ENCODE peak calls at places on chromosomes 12 and 14, in eight cellular contexts. One of them, this sample, is unnamed.

GRCh38 chr14:89848165-89848564 is 106.4 kb downstream of the EFCAB11 start:
- DNase-seq in ELR: peak; percentile 19
- DNase-seq in stimulated activated CD4-positive, alpha-beta T cell treated with anti-CD3 and anti-CD28 coated beads, Interleukin-1b, Interleukin-23, amount 100 ng/mL, for 1 hour: no peak
- DNase-seq in NCI-H446 treated with DMSO at 0.1 percent for 48 hours: no peak
- DNase-seq in CD8-positive, alpha-beta T cell: no peak
- DNase-seq in cardiac fibroblast: peak; percentile 47
- DNase-seq in NCI-H1417 treated with DMSO at 0.1 percent for 48 hours: no peak
- DNase-seq in activated CD8-positive, alpha-beta memory T cell treated with anti-CD3 and anti-CD28 coated beads for 1 hour: no peak
- DNase-seq in this sample: no peak

GRCh38 chr12:52827499-52828090 is 6.5 kb downstream of the KRT79 start:
- DNase-seq in ELR: no peak
- DNase-seq in stimulated activated CD4-positive, alpha-beta T cell treated with anti-CD3 and anti-CD28 coated beads, Interleukin-1b, Interleukin-23, amount 100 ng/mL, for 1 hour: no peak
- DNase-seq in NCI-H446 treated with DMSO at 0.1 percent for 48 hours: no peak
- DNase-seq in CD8-positive, alpha-beta T cell: no peak
- DNase-seq in cardiac fibroblast: no peak
- DNase-seq in NCI-H1417 treated with DMSO at 0.1 percent for 48 hours: no peak
- DNase-seq in activated CD8-positive, alpha-beta memory T cell treated with anti-CD3 and anti-CD28 coated beads for 1 hour: no peak
- DNase-seq in this sample: no peak

GRCh38 chr14:74508292-74508731 is 14.7 kb downstream of the ISCA2 start:
- DNase-seq in ELR: peak; percentile 38
- DNase-seq in stimulated activated CD4-positive, alpha-beta T cell treated with anti-CD3 and anti-CD28 coated beads, Interleukin-1b, Interleukin-23, amount 100 ng/mL, for 1 hour: no peak
- DNase-seq in NCI-H446 treated with DMSO at 0.1 percent for 48 hours: no peak
- DNase-seq in CD8-positive, alpha-beta T cell: no peak
- DNase-seq in cardiac fibroblast: no peak
- DNase-seq in NCI-H1417 treated with DMSO at 0.1 percent for 48 hours: no peak
- DNase-seq in activated CD8-positive, alpha-beta memory T cell treated with anti-CD3 and anti-CD28 coated beads for 1 hour: no peak
- DNase-seq in this sample: no peak

GRCh38 chr12:39122562-39123204 is 217.3 kb upstream of the CPNE8 start:
- DNase-seq in ELR: no peak
- DNase-seq in stimulated activated CD4-positive, alpha-beta T cell treated with anti-CD3 and anti-CD28 coated beads, Interleukin-1b, Interleukin-23, amount 100 ng/mL, for 1 hour: no peak
- DNase-seq in NCI-H446 treated with DMSO at 0.1 percent for 48 hours: no peak
- DNase-seq in CD8-positive, alpha-beta T cell: no peak
- DNase-seq in cardiac fibroblast: no peak
- DNase-seq in NCI-H1417 treated with DMSO at 0.1 percent for 48 hours: no peak
- DNase-seq in activated CD8-positive, alpha-beta memory T cell treated with anti-CD3 and anti-CD28 coated beads for 1 hour: no peak
- DNase-seq in this sample: no peak

GRCh38 chr12:123038486-123038885 is 58.0 kb downstream of the ARL6IP4 start:
- DNase-seq in ELR: no peak
- DNase-seq in stimulated activated CD4-positive, alpha-beta T cell treated with anti-CD3 and anti-CD28 coated beads, Interleukin-1b, Interleukin-23, amount 100 ng/mL, for 1 hour: no peak
- DNase-seq in NCI-H446 treated with DMSO at 0.1 percent for 48 hours: no peak
- DNase-seq in CD8-positive, alpha-beta T cell: no peak
- DNase-seq in cardiac fibroblast: no peak
- DNase-seq in NCI-H1417 treated with DMSO at 0.1 percent for 48 hours: no peak
- DNase-seq in activated CD8-positive, alpha-beta memory T cell treated with anti-CD3 and anti-CD28 coated beads for 1 hour: no peak
- DNase-seq in this sample: no peak

GRCh38 chr12:95173392-95174251 is 43.6 kb downstream of the FGD6 start:
- DNase-seq in ELR: peak; percentile 51
- DNase-seq in stimulated activated CD4-positive, alpha-beta T cell treated with anti-CD3 and anti-CD28 coated beads, Interleukin-1b, Interleukin-23, amount 100 ng/mL, for 1 hour: no peak
- DNase-seq in NCI-H446 treated with DMSO at 0.1 percent for 48 hours: peak; percentile 1
- DNase-seq in CD8-positive, alpha-beta T cell: no peak
- DNase-seq in cardiac fibroblast: peak; percentile 95
- DNase-seq in NCI-H1417 treated with DMSO at 0.1 percent for 48 hours: no peak
- DNase-seq in activated CD8-positive, alpha-beta memory T cell treated with anti-CD3 and anti-CD28 coated beads for 1 hour: no peak
- DNase-seq in this sample: no peak

GRCh38 chr14:74616507-74616906 is 4.5 kb upstream of the LTBP2 start:
- DNase-seq in ELR: peak; percentile 97
- DNase-seq in stimulated activated CD4-positive, alpha-beta T cell treated with anti-CD3 and anti-CD28 coated beads, Interleukin-1b, Interleukin-23, amount 100 ng/mL, for 1 hour: no peak
- DNase-seq in NCI-H446 treated with DMSO at 0.1 percent for 48 hours: no peak
- DNase-seq in CD8-positive, alpha-beta T cell: no peak
- DNase-seq in cardiac fibroblast: peak; percentile 92
- DNase-seq in NCI-H1417 treated with DMSO at 0.1 percent for 48 hours: no peak
- DNase-seq in activated CD8-positive, alpha-beta memory T cell treated with anti-CD3 and anti-CD28 coated beads for 1 hour: no peak
- DNase-seq in this sample: no peak

GRCh38 chr14:100303179-100303578 is 3.1 kb downstream of the SLC25A29 start:
- DNase-seq in ELR: peak; percentile 56
- DNase-seq in stimulated activated CD4-positive, alpha-beta T cell treated with anti-CD3 and anti-CD28 coated beads, Interleukin-1b, Interleukin-23, amount 100 ng/mL, for 1 hour: no peak
- DNase-seq in NCI-H446 treated with DMSO at 0.1 percent for 48 hours: no peak
- DNase-seq in CD8-positive, alpha-beta T cell: no peak
- DNase-seq in cardiac fibroblast: peak; percentile 38
- DNase-seq in NCI-H1417 treated with DMSO at 0.1 percent for 48 hours: no peak
- DNase-seq in activated CD8-positive, alpha-beta memory T cell treated with anti-CD3 and anti-CD28 coated beads for 1 hour: no peak
- DNase-seq in this sample: no peak

GRCh38 chr14:53389207-53389606 is 236.1 kb upstream of the DDHD1 start:
- DNase-seq in ELR: peak; percentile 65
- DNase-seq in stimulated activated CD4-positive, alpha-beta T cell treated with anti-CD3 and anti-CD28 coated beads, Interleukin-1b, Interleukin-23, amount 100 ng/mL, for 1 hour: no peak
- DNase-seq in NCI-H446 treated with DMSO at 0.1 percent for 48 hours: no peak
- DNase-seq in CD8-positive, alpha-beta T cell: no peak
- DNase-seq in cardiac fibroblast: peak; percentile 64
- DNase-seq in NCI-H1417 treated with DMSO at 0.1 percent for 48 hours: no peak
- DNase-seq in activated CD8-positive, alpha-beta memory T cell treated with anti-CD3 and anti-CD28 coated beads for 1 hour: no peak
- DNase-seq in this sample: no peak

GRCh38 chr12:124878795-124879516 is 15.3 kb upstream of the SCARB1 start:
- DNase-seq in ELR: no peak
- DNase-seq in stimulated activated CD4-positive, alpha-beta T cell treated with anti-CD3 and anti-CD28 coated beads, Interleukin-1b, Interleukin-23, amount 100 ng/mL, for 1 hour: no peak
- DNase-seq in NCI-H446 treated with DMSO at 0.1 percent for 48 hours: no peak
- DNase-seq in CD8-positive, alpha-beta T cell: no peak
- DNase-seq in cardiac fibroblast: no peak
- DNase-seq in NCI-H1417 treated with DMSO at 0.1 percent for 48 hours: no peak
- DNase-seq in activated CD8-positive, alpha-beta memory T cell treated with anti-CD3 and anti-CD28 coated beads for 1 hour: no peak
- DNase-seq in this sample: no peak

GRCh38 chr14:59869381-59870255 is 958 bp downstream of the RTN1 start:
- DNase-seq in ELR: peak; percentile 9
- DNase-seq in stimulated activated CD4-positive, alpha-beta T cell treated with anti-CD3 and anti-CD28 coated beads, Interleukin-1b, Interleukin-23, amount 100 ng/mL, for 1 hour: no peak
- DNase-seq in NCI-H446 treated with DMSO at 0.1 percent for 48 hours: no peak
- DNase-seq in CD8-positive, alpha-beta T cell: no peak
- DNase-seq in cardiac fibroblast: no peak
- DNase-seq in NCI-H1417 treated with DMSO at 0.1 percent for 48 hours: no peak
- DNase-seq in activated CD8-positive, alpha-beta memory T cell treated with anti-CD3 and anti-CD28 coated beads for 1 hour: no peak
- DNase-seq in this sample: no peak

GRCh38 chr12:80441921-80442320 is 2.1 kb upstream of the PTPRQ start:
- DNase-seq in ELR: peak; percentile 45
- DNase-seq in stimulated activated CD4-positive, alpha-beta T cell treated with anti-CD3 and anti-CD28 coated beads, Interleukin-1b, Interleukin-23, amount 100 ng/mL, for 1 hour: no peak
- DNase-seq in NCI-H446 treated with DMSO at 0.1 percent for 48 hours: no peak
- DNase-seq in CD8-positive, alpha-beta T cell: no peak
- DNase-seq in cardiac fibroblast: peak; percentile 67
- DNase-seq in NCI-H1417 treated with DMSO at 0.1 percent for 48 hours: no peak
- DNase-seq in activated CD8-positive, alpha-beta memory T cell treated with anti-CD3 and anti-CD28 coated beads for 1 hour: no peak
- DNase-seq in this sample: no peak

GRCh38 chr12:67137256-67137655 is 131.9 kb upstream of the CAND1 start:
- DNase-seq in ELR: no peak
- DNase-seq in stimulated activated CD4-positive, alpha-beta T cell treated with anti-CD3 and anti-CD28 coated beads, Interleukin-1b, Interleukin-23, amount 100 ng/mL, for 1 hour: no peak
- DNase-seq in NCI-H446 treated with DMSO at 0.1 percent for 48 hours: no peak
- DNase-seq in CD8-positive, alpha-beta T cell: no peak
- DNase-seq in cardiac fibroblast: no peak
- DNase-seq in NCI-H1417 treated with DMSO at 0.1 percent for 48 hours: no peak
- DNase-seq in activated CD8-positive, alpha-beta memory T cell treated with anti-CD3 and anti-CD28 coated beads for 1 hour: no peak
- DNase-seq in this sample: no peak

GRCh38 chr12:120376890-120377572 is 8.1 kb upstream of the MSI1 start:
- DNase-seq in ELR: no peak
- DNase-seq in stimulated activated CD4-positive, alpha-beta T cell treated with anti-CD3 and anti-CD28 coated beads, Interleukin-1b, Interleukin-23, amount 100 ng/mL, for 1 hour: no peak
- DNase-seq in NCI-H446 treated with DMSO at 0.1 percent for 48 hours: no peak
- DNase-seq in CD8-positive, alpha-beta T cell: no peak
- DNase-seq in cardiac fibroblast: no peak
- DNase-seq in NCI-H1417 treated with DMSO at 0.1 percent for 48 hours: no peak
- DNase-seq in activated CD8-positive, alpha-beta memory T cell treated with anti-CD3 and anti-CD28 coated beads for 1 hour: no peak
- DNase-seq in this sample: no peak

GRCh38 chr14:101224356-101225115 is 321.0 kb upstream of the RTL1 start:
- DNase-seq in ELR: no peak
- DNase-seq in stimulated activated CD4-positive, alpha-beta T cell treated with anti-CD3 and anti-CD28 coated beads, Interleukin-1b, Interleukin-23, amount 100 ng/mL, for 1 hour: no peak
- DNase-seq in NCI-H446 treated with DMSO at 0.1 percent for 48 hours: no peak
- DNase-seq in CD8-positive, alpha-beta T cell: no peak
- DNase-seq in cardiac fibroblast: no peak
- DNase-seq in NCI-H1417 treated with DMSO at 0.1 percent for 48 hours: no peak
- DNase-seq in activated CD8-positive, alpha-beta memory T cell treated with anti-CD3 and anti-CD28 coated beads for 1 hour: no peak
- DNase-seq in this sample: no peak

GRCh38 chr12:85394809-85395208 is 114.8 kb downstream of the ALX1 start:
- DNase-seq in ELR: peak; percentile 6
- DNase-seq in stimulated activated CD4-positive, alpha-beta T cell treated with anti-CD3 and anti-CD28 coated beads, Interleukin-1b, Interleukin-23, amount 100 ng/mL, for 1 hour: no peak
- DNase-seq in NCI-H446 treated with DMSO at 0.1 percent for 48 hours: no peak
- DNase-seq in CD8-positive, alpha-beta T cell: no peak
- DNase-seq in cardiac fibroblast: no peak
- DNase-seq in NCI-H1417 treated with DMSO at 0.1 percent for 48 hours: no peak
- DNase-seq in activated CD8-positive, alpha-beta memory T cell treated with anti-CD3 and anti-CD28 coated beads for 1 hour: no peak
- DNase-seq in this sample: no peak

GRCh38 chr12:42213954-42214426 is 24.1 kb downstream of the YAF2 start:
- DNase-seq in ELR: no peak
- DNase-seq in stimulated activated CD4-positive, alpha-beta T cell treated with anti-CD3 and anti-CD28 coated beads, Interleukin-1b, Interleukin-23, amount 100 ng/mL, for 1 hour: no peak
- DNase-seq in NCI-H446 treated with DMSO at 0.1 percent for 48 hours: peak; percentile 29
- DNase-seq in CD8-positive, alpha-beta T cell: no peak
- DNase-seq in cardiac fibroblast: peak; percentile 72
- DNase-seq in NCI-H1417 treated with DMSO at 0.1 percent for 48 hours: no peak
- DNase-seq in activated CD8-positive, alpha-beta memory T cell treated with anti-CD3 and anti-CD28 coated beads for 1 hour: no peak
- DNase-seq in this sample: no peak

GRCh38 chr12:92146865-92147264 is 1.2 kb upstream of the BTG1 start:
- DNase-seq in ELR: no peak
- DNase-seq in stimulated activated CD4-positive, alpha-beta T cell treated with anti-CD3 and anti-CD28 coated beads, Interleukin-1b, Interleukin-23, amount 100 ng/mL, for 1 hour: no peak
- DNase-seq in NCI-H446 treated with DMSO at 0.1 percent for 48 hours: no peak
- DNase-seq in CD8-positive, alpha-beta T cell: no peak
- DNase-seq in cardiac fibroblast: peak; percentile 28
- DNase-seq in NCI-H1417 treated with DMSO at 0.1 percent for 48 hours: no peak
- DNase-seq in activated CD8-positive, alpha-beta memory T cell treated with anti-CD3 and anti-CD28 coated beads for 1 hour: no peak
- DNase-seq in this sample: no peak

GRCh38 chr14:89164168-89165074 is 252.6 kb downstream of the FOXN3 start:
- DNase-seq in ELR: no peak
- DNase-seq in stimulated activated CD4-positive, alpha-beta T cell treated with anti-CD3 and anti-CD28 coated beads, Interleukin-1b, Interleukin-23, amount 100 ng/mL, for 1 hour: no peak
- DNase-seq in NCI-H446 treated with DMSO at 0.1 percent for 48 hours: no peak
- DNase-seq in CD8-positive, alpha-beta T cell: no peak
- DNase-seq in cardiac fibroblast: no peak
- DNase-seq in NCI-H1417 treated with DMSO at 0.1 percent for 48 hours: no peak
- DNase-seq in activated CD8-positive, alpha-beta memory T cell treated with anti-CD3 and anti-CD28 coated beads for 1 hour: no peak
- DNase-seq in this sample: no peak

GRCh38 chr12:8493084-8493483 is 20.2 kb upstream of the CLEC4D start:
- DNase-seq in ELR: no peak
- DNase-seq in stimulated activated CD4-positive, alpha-beta T cell treated with anti-CD3 and anti-CD28 coated beads, Interleukin-1b, Interleukin-23, amount 100 ng/mL, for 1 hour: no peak
- DNase-seq in NCI-H446 treated with DMSO at 0.1 percent for 48 hours: no peak
- DNase-seq in CD8-positive, alpha-beta T cell: no peak
- DNase-seq in cardiac fibroblast: no peak
- DNase-seq in NCI-H1417 treated with DMSO at 0.1 percent for 48 hours: no peak
- DNase-seq in activated CD8-positive, alpha-beta memory T cell treated with anti-CD3 and anti-CD28 coated beads for 1 hour: no peak
- DNase-seq in this sample: peak; percentile 86

GRCh38 chr12:109741970-109742372 is 28.3 kb downstream of the FAM222A start:
- DNase-seq in ELR: no peak
- DNase-seq in stimulated activated CD4-positive, alpha-beta T cell treated with anti-CD3 and anti-CD28 coated beads, Interleukin-1b, Interleukin-23, amount 100 ng/mL, for 1 hour: no peak
- DNase-seq in NCI-H446 treated with DMSO at 0.1 percent for 48 hours: no peak
- DNase-seq in CD8-positive, alpha-beta T cell: no peak
- DNase-seq in cardiac fibroblast: no peak
- DNase-seq in NCI-H1417 treated with DMSO at 0.1 percent for 48 hours: no peak
- DNase-seq in activated CD8-positive, alpha-beta memory T cell treated with anti-CD3 and anti-CD28 coated beads for 1 hour: no peak
- DNase-seq in this sample: no peak

GRCh38 chr14:53055003-53055402 is 98.1 kb downstream of the DDHD1 start:
- DNase-seq in ELR: peak; percentile 70
- DNase-seq in stimulated activated CD4-positive, alpha-beta T cell treated with anti-CD3 and anti-CD28 coated beads, Interleukin-1b, Interleukin-23, amount 100 ng/mL, for 1 hour: no peak
- DNase-seq in NCI-H446 treated with DMSO at 0.1 percent for 48 hours: peak; percentile 8
- DNase-seq in CD8-positive, alpha-beta T cell: no peak
- DNase-seq in cardiac fibroblast: peak; percentile 84
- DNase-seq in NCI-H1417 treated with DMSO at 0.1 percent for 48 hours: peak; percentile 80
- DNase-seq in activated CD8-positive, alpha-beta memory T cell treated with anti-CD3 and anti-CD28 coated beads for 1 hour: no peak
- DNase-seq in this sample: peak; percentile 39

GRCh38 chr12:62930546-62931425 is 4.2 kb downstream of the PPM1H start:
- DNase-seq in ELR: peak; percentile 57
- DNase-seq in stimulated activated CD4-positive, alpha-beta T cell treated with anti-CD3 and anti-CD28 coated beads, Interleukin-1b, Interleukin-23, amount 100 ng/mL, for 1 hour: no peak
- DNase-seq in NCI-H446 treated with DMSO at 0.1 percent for 48 hours: no peak
- DNase-seq in CD8-positive, alpha-beta T cell: no peak
- DNase-seq in cardiac fibroblast: peak; percentile 4
- DNase-seq in NCI-H1417 treated with DMSO at 0.1 percent for 48 hours: no peak
- DNase-seq in activated CD8-positive, alpha-beta memory T cell treated with anti-CD3 and anti-CD28 coated beads for 1 hour: no peak
- DNase-seq in this sample: no peak

GRCh38 chr14:101731187-101732080 is 30.1 kb upstream of the PPP2R5C start:
- DNase-seq in ELR: peak; percentile 90
- DNase-seq in stimulated activated CD4-positive, alpha-beta T cell treated with anti-CD3 and anti-CD28 coated beads, Interleukin-1b, Interleukin-23, amount 100 ng/mL, for 1 hour: peak; percentile 63
- DNase-seq in NCI-H446 treated with DMSO at 0.1 percent for 48 hours: peak; percentile 20
- DNase-seq in CD8-positive, alpha-beta T cell: peak; percentile 50
- DNase-seq in cardiac fibroblast: peak; percentile 87
- DNase-seq in NCI-H1417 treated with DMSO at 0.1 percent for 48 hours: peak; percentile 42
- DNase-seq in activated CD8-positive, alpha-beta memory T cell treated with anti-CD3 and anti-CD28 coated beads for 1 hour: peak; percentile 74
- DNase-seq in this sample: no peak

GRCh38 chr12:109739747-109740693 is 26.4 kb downstream of the FAM222A start:
- DNase-seq in ELR: peak; percentile 11
- DNase-seq in stimulated activated CD4-positive, alpha-beta T cell treated with anti-CD3 and anti-CD28 coated beads, Interleukin-1b, Interleukin-23, amount 100 ng/mL, for 1 hour: no peak
- DNase-seq in NCI-H446 treated with DMSO at 0.1 percent for 48 hours: no peak
- DNase-seq in CD8-positive, alpha-beta T cell: no peak
- DNase-seq in cardiac fibroblast: no peak
- DNase-seq in NCI-H1417 treated with DMSO at 0.1 percent for 48 hours: no peak
- DNase-seq in activated CD8-positive, alpha-beta memory T cell treated with anti-CD3 and anti-CD28 coated beads for 1 hour: no peak
- DNase-seq in this sample: no peak

GRCh38 chr12:123078531-123079123 is 72.3 kb downstream of the PITPNM2 start:
- DNase-seq in ELR: no peak
- DNase-seq in stimulated activated CD4-positive, alpha-beta T cell treated with anti-CD3 and anti-CD28 coated beads, Interleukin-1b, Interleukin-23, amount 100 ng/mL, for 1 hour: no peak
- DNase-seq in NCI-H446 treated with DMSO at 0.1 percent for 48 hours: no peak
- DNase-seq in CD8-positive, alpha-beta T cell: no peak
- DNase-seq in cardiac fibroblast: no peak
- DNase-seq in NCI-H1417 treated with DMSO at 0.1 percent for 48 hours: no peak
- DNase-seq in activated CD8-positive, alpha-beta memory T cell treated with anti-CD3 and anti-CD28 coated beads for 1 hour: no peak
- DNase-seq in this sample: no peak

GRCh38 chr12:90801776-90802175 is 153.2 kb downstream of the CCER1 start:
- DNase-seq in ELR: peak; percentile 82
- DNase-seq in stimulated activated CD4-positive, alpha-beta T cell treated with anti-CD3 and anti-CD28 coated beads, Interleukin-1b, Interleukin-23, amount 100 ng/mL, for 1 hour: no peak
- DNase-seq in NCI-H446 treated with DMSO at 0.1 percent for 48 hours: no peak
- DNase-seq in CD8-positive, alpha-beta T cell: no peak
- DNase-seq in cardiac fibroblast: peak; percentile 70
- DNase-seq in NCI-H1417 treated with DMSO at 0.1 percent for 48 hours: no peak
- DNase-seq in activated CD8-positive, alpha-beta memory T cell treated with anti-CD3 and anti-CD28 coated beads for 1 hour: no peak
- DNase-seq in this sample: no peak

GRCh38 chr14:22994762-22995275 is 12.5 kb upstream of the AJUBA start:
- DNase-seq in ELR: peak; percentile 63
- DNase-seq in stimulated activated CD4-positive, alpha-beta T cell treated with anti-CD3 and anti-CD28 coated beads, Interleukin-1b, Interleukin-23, amount 100 ng/mL, for 1 hour: no peak
- DNase-seq in NCI-H446 treated with DMSO at 0.1 percent for 48 hours: no peak
- DNase-seq in CD8-positive, alpha-beta T cell: no peak
- DNase-seq in cardiac fibroblast: peak; percentile 67
- DNase-seq in NCI-H1417 treated with DMSO at 0.1 percent for 48 hours: no peak
- DNase-seq in activated CD8-positive, alpha-beta memory T cell treated with anti-CD3 and anti-CD28 coated beads for 1 hour: no peak
- DNase-seq in this sample: no peak

GRCh38 chr12:69620077-69620476 is 9.4 kb upstream of the LRRC10 start:
- DNase-seq in ELR: no peak
- DNase-seq in stimulated activated CD4-positive, alpha-beta T cell treated with anti-CD3 and anti-CD28 coated beads, Interleukin-1b, Interleukin-23, amount 100 ng/mL, for 1 hour: no peak
- DNase-seq in NCI-H446 treated with DMSO at 0.1 percent for 48 hours: no peak
- DNase-seq in CD8-positive, alpha-beta T cell: no peak
- DNase-seq in cardiac fibroblast: no peak
- DNase-seq in NCI-H1417 treated with DMSO at 0.1 percent for 48 hours: no peak
- DNase-seq in activated CD8-positive, alpha-beta memory T cell treated with anti-CD3 and anti-CD28 coated beads for 1 hour: no peak
- DNase-seq in this sample: no peak

GRCh38 chr12:59808317-59808910 is 212.6 kb downstream of the SLC16A7 start:
- DNase-seq in ELR: peak; percentile 60
- DNase-seq in stimulated activated CD4-positive, alpha-beta T cell treated with anti-CD3 and anti-CD28 coated beads, Interleukin-1b, Interleukin-23, amount 100 ng/mL, for 1 hour: no peak
- DNase-seq in NCI-H446 treated with DMSO at 0.1 percent for 48 hours: peak; percentile 15
- DNase-seq in CD8-positive, alpha-beta T cell: no peak
- DNase-seq in cardiac fibroblast: peak; percentile 61
- DNase-seq in NCI-H1417 treated with DMSO at 0.1 percent for 48 hours: no peak
- DNase-seq in activated CD8-positive, alpha-beta memory T cell treated with anti-CD3 and anti-CD28 coated beads for 1 hour: no peak
- DNase-seq in this sample: no peak

This sample was measured in KG1.